ENCODE peak calls at places on chromosomes 2 and 18, in four cellular contexts. V is HepG2, Y is K562, Z is GM12878. B is an unnamed sample.

GRCh38 chr18:8990276-8991031 is 112.0 kb upstream of the NDUFV2 start:
- DNase-seq in V (no peak), Z (no peak), Y (no peak), B (no peak)

GRCh38 chr2:38622210-38622609 is 19.5 kb upstream of the HNRNPLL start:
- DNase-seq in Z (no peak), V (no peak), Y (no peak), B (no peak)

GRCh38 chr2:230877737-230878598 is 13.2 kb downstream of the ITM2C start:
- DNase-seq in Y (no peak), V (no peak), Z (no peak), B (no peak)

GRCh38 chr2:109487237-109487869 is 126.4 kb downstream of the SEPTIN10 start:
- DNase-seq in Z (no peak), V (no peak), Y (no peak), B (peak)

GRCh38 chr2:153818242-153818641 is 53.5 kb upstream of the GALNT13 start:
- DNase-seq in Z (no peak), Y (no peak), V (no peak), B (no peak)

GRCh38 chr2:236882931-236883330 is 202.8 kb upstream of the COPS8 start:
- DNase-seq in Y (no peak), V (no peak), Z (no peak), B (no peak)

GRCh38 chr2:227506456-227506855 is 34.5 kb downstream of the AGFG1 start:
- DNase-seq in V (no peak), Y (no peak), Z (no peak), B (no peak)

GRCh38 chr2:189092936-189093335 is 86.6 kb downstream of the COL5A2 start:
- DNase-seq in V (no peak), Y (no peak), Z (no peak), B (no peak)

GRCh38 chr2:160566717-160567116 is 73.1 kb upstream of the RBMS1 start:
- DNase-seq in Z (no peak), Y (no peak), V (no peak), B (no peak)

GRCh38 chr2:153739394-153739793 is 132.3 kb upstream of the GALNT13 start:
- DNase-seq in Y (no peak), V (no peak), Z (no peak), B (no peak)

GRCh38 chr18:58316943-58317342 is 272.9 kb downstream of the NEDD4L start:
- DNase-seq in Z (no peak), V (no peak), Y (no peak), B (no peak)

GRCh38 chr2:135245055-135245454 is 193.0 kb downstream of the RAB3GAP1 start:
- DNase-seq in Z (no peak), V (peak), Y (peak), B (peak)

GRCh38 chr2:183010112-183010511 is 28.1 kb downstream of the NCKAP1 start:
- DNase-seq in Y (peak), V (no peak), Z (no peak), B (peak)

GRCh38 chr2:20473128-20473527 is 26.3 kb downstream of the RHOB start:
- DNase-seq in Y (no peak), V (no peak), Z (no peak), B (no peak)

GRCh38 chr2:10124538-10125045 is 2.1 kb downstream of the RRM2 start:
- DNase-seq in V (peak), Y (peak), Z (no peak), B (peak)

GRCh38 chr18:9401166-9401565 is 66.6 kb downstream of the TWSG1 start:
- DNase-seq in Y (no peak), Z (no peak), V (no peak), B (peak)

GRCh38 chr2:173898178-173898668 is 67.0 kb downstream of the SP3 start:
- DNase-seq in Z (peak), Y (no peak), V (no peak), B (no peak)

GRCh38 chr18:24802439-24802838 is 342.0 kb downstream of the HRH4 start:
- DNase-seq in V (no peak), Y (no peak), Z (no peak), B (no peak)

GRCh38 chr2:200396726-200397348 is 90.3 kb downstream of the SPATS2L start:
- DNase-seq in V (no peak), Y (no peak), Z (no peak), B (peak)

GRCh38 chr2:129233751-129234406 is 745.6 kb upstream of the RAB6C start:
- DNase-seq in Z (no peak), Y (no peak), V (no peak), B (no peak)

GRCh38 chr18:61308009-61308408 is 25.2 kb upstream of the CDH20 start:
- DNase-seq in Z (no peak), Y (no peak), V (no peak), B (no peak)

GRCh38 chr2:222436040-222436413 is 11.7 kb downstream of the SGPP2 start:
- DNase-seq in Z (no peak), V (no peak), Y (peak), B (no peak)

GRCh38 chr2:157256621-157257020 is 884 bp upstream of the GALNT5 start:
- DNase-seq in V (no peak), Z (peak), Y (peak), B (no peak)

GRCh38 chr18:46155652-46156051 is 51.5 kb downstream of the HAUS1 start:
- DNase-seq in Y (no peak), V (no peak), Z (no peak), B (no peak)

DNA sequence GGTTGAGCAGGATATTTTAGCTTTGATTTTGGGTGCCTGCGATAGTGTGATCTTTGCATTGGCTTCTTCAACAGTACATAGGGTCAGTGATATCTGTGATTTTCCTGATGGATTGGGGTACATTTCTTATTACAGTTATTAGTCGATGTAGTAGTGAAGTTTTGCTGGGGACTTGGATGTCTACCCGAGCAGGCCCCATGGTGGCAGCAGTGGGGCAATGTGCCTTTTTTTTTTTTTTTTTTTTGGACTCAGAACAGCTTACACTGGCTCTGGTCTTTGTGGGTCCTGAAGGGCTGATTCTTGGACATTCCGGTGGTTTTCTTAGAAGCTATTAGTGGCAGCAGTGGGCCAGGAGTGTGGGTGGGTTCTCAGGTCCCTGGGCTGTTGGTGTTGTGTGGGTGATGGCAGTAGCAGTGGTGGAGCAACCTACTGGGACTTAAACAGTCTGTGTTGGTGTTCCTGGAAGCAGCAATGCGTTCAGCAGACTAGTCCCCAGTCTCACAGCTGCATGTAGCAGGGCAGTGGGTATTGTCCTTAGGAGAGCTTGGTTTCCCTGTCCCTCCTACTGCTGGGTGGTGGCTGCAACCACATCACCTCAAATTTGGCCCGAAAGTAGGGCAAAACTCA is 53.7 kb upstream of the SLC4A10 start:
- DNase-seq in Z (no peak), V (peak), Y (no peak), B (no peak)
- TF ChIP-seq CTCF in Z (peak), V (peak), Y (no peak), B (no peak)

DNA sequence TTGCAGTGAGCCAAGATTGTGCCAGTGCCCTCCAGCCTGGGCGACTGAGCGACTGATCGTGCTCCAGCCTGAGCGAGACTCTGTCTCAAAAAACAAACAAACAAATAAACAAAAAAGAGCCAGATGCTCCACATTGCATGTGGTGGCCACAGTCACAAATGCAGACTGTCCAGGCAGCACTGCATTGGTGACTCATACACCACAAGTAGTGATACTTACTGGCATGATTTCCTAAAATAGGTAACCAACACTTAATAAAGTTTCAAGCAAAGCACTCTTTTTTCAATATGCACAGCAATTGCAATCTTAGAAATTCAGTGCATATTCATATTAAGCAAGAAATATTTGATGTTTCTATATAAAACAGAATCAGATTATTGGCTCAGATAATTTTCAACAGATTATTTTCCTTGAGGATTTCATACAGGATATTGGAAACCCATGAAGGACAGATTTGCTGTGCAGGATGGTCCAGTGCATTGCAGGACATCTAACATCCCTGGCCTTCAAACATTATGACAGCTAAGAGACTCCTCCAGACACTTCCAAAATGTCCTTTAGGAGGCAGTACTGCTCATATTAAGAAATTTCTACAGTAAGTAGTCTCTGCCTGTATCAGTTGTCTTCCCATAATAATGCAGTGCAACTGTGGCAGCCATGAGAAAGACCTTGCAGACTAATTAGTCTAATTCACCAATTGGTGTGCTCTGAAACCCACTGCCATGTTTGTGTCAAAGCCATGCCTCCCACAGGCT is 10.5 kb upstream of the SLC1A4 start:
- DNase-seq in V (no peak), Y (peak), Z (no peak), B (peak)
- TF ChIP-seq MYC in V (no peak), Y (no peak), Z (no peak), B (no peak)

DNA sequence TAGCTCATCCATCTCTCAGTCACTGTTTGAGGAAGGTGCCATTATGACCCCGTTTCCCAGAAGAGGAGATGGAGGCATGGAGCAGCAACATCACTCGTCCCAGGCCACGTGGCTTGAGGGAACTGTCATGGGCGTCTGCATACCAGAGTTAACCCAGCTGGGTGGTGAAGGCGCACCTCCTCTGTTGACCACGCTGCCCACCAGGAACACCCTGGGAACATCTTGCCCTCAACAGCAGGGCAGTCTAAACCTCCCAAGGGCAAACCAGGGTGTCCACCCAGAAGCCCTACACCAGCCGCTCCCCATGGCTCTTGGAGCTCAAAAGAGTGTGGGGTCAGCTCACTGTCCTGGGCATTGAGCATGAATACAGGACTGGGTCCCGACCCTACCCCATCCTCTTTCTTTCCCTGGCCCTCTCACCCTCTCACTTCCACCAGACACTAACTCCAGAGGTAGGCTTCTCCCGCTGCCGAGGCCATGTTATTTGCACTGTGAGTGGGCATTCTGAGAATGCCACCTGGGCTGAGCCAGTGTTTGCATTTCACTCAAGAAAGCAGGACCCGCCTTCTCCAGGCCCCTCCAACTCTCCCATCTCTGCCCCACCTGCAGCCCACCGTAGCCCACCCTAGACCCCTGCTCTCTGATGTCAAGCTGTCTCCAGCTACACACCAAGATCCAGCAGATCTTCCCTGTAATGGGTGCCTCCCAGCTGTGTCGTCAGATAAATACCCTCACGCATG is 259.6 kb downstream of the HDAC4 start:
- DNase-seq in Z (no peak), Y (no peak), V (no peak), B (no peak)
- H2AFZ ChIP-seq in Z (no peak), Y (no peak), V (no peak), B (no peak)

DNA sequence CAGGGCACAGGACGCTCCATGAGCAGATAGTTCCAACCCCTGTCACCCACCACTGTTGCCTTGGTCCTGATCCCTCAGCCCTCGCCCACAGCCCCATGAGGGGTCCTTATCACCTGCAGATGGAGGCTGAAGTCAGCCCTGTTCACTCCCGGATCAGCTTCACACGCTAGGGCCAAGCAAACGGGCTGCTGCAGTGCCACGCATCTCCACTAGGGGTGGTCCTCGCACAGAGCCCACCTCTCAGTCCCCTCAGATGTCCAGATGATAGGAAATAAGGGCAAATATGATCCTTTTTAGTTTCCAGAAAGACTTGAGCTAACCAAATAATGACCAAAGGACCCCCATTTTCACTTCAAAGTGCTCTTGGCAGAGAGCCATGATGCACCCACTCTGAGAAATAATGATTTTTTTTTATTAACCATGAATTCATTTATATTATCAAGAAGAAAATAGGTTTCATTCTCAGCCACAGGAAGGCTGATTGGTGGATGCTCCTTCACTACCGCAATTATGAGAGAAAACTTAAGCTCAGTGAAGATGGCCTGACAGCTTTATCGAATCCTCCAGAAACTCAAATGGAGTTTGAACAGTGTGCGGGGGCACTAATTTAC is 71.9 kb upstream of the KLHL29 start:
- DNase-seq in Y (peak), V (no peak), Z (peak), B (peak)
- TF ChIP-seq CTCF in Y (peak), V (peak), Z (peak), B (peak)

GRCh38 chr18:64116806-64117205 is 32.1 kb downstream of the LINC00305 start:
- DNase-seq in Z (no peak), V (no peak), Y (no peak), B (no peak)

GRCh38 chr18:64111950-64112349 is 36.9 kb downstream of the LINC00305 start:
- DNase-seq in Z (no peak), V (no peak), Y (no peak), B (no peak)

GRCh38 chr18:64110692-64111480 is 38.0 kb downstream of the LINC00305 start:
- DNase-seq in Z (no peak), Y (no peak), V (no peak), B (no peak)

GRCh38 chr18:64119916-64120315 is 29.0 kb downstream of the LINC00305 start:
- DNase-seq in Z (no peak), V (peak), Y (no peak), B (peak)

DNA sequence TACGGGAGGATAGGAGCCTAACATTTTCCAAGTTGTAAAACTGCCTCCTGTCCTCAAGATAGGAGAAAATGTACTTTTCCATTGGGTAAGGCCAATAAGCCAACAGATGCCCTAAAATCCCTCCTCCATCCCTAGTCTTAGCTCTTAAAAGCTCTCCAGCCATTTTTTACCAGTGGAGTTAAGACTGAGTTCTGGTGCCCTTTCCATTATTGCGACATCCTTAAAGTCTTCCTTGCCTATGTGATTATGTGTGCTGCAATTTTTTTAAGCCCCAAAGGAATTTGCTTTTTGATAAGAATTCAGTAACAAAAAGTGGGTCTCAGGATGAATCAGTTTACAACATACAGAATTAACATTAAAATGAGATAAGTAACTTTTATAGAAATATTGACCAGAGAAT is 33.0 kb downstream of the LINC00305 start:
- DNase-seq in Z (no peak), Y (no peak), V (no peak), B (no peak)
- TF ChIP-seq MYC in Z (no peak), Y (no peak), V (no peak), B (no peak)

DNA sequence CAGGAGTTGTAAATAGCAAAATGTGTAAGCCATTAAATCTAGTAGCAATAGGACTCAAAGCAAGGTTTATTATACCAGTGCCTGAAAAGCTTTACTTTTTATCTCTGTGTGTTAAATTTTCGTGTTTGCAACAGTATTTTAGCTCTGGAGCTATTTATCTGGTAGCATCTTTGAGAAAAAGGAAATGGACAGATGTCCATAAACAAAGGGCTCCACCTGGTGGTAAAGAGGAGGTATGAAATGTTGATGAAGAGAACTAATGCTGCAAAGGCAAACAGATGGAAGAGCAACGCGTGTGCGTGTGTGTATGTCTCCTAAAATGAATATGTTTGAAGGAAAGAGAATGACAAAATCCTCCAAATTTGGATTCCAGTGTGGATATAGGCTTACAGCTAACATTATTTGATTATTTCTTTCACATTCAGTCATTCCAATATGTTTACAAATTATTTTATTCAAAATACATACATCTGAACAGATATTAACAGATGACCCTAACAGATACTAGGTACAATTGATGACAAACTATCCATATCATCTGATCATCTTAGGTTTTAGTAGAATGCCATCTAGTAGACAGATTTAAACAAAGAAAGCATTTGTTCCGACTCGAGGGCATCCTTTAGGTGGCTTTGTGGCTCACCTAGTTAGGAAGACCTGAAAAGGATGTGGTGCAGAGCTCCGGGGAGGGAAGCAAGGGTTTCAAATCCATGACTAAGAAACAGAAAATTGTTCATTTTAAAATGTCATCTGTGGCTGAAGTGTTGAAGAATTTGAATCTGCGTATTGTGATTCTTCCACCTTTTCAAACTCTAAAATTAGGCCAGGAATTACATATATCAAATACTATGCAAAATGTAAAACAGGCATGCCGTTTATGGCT is 383.3 kb downstream of the MTX2 start:
- DNase-seq in Y (peak), Z (no peak), V (peak), B (peak)
- H2AFZ ChIP-seq in Y (no peak), Z (no peak), V (no peak), B (no peak)

DNA sequence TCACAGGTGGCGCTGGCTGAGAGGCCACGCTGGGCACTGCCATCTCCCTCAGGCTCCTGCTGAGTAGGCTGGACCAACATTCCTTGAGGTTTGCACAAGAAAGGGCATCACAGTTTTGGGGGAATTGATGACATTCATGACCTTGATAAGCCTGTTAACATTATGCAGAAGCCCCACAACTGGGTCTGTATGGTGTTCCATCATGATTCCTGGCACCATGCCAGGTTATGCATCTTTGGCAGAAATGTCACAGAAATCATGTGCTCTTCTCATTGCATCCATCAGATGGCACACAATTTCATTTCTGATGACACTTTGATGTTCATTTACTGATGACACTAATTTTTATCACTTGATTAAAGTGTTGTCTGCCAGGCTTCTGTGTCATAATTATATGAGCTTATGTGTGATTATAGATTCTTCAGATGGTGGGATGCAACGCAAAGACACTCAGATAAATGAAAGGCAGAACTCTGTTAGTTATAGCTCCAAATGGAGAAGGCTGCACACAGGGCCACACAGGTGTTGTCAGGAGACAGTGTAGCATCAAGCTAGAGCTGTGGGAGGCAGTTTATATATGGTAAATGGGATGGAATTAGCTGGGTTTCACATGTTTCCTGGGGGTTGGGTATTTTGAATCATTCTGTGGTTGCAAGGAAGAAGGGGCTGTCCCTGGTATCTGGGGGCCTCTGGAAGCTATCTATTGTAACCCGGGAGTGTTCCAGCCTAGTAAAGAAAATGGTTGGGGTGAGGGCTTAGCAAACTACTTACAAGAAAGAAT is 191.3 kb downstream of the SLC39A10 start:
- DNase-seq in V (no peak), Z (no peak), Y (peak), B (no peak)
- TF ChIP-seq CTCF in V (no peak), Z (no peak), Y (no peak), B (no peak)